ENCODE peak calls at places on chromosomes 12 and 14, in six cellular contexts. T, R, B, X, G and Y are unnamed samples.

GRCh38 chr12:122848471-122849351 is 13.5 kb downstream of the HIP1R start:
- DNase-seq in T (no peak), R (no peak), B (no peak), X (no peak), G (no peak), Y (no peak)

GRCh38 chr14:59190372-59190771 is 1.9 kb downstream of the DAAM1 start:
- DNase-seq in T (no peak), R (no peak), B (no peak), X (no peak), G (peak), Y (no peak)

GRCh38 chr14:68975667-68976066 is 3.4 kb downstream of the ACTN1 start:
- DNase-seq in T (no peak), R (no peak), B (peak), X (no peak), G (no peak), Y (peak)

GRCh38 chr12:122029620-122030426 is 8.1 kb downstream of the BCL7A start:
- DNase-seq in T (no peak), R (no peak), B (peak), X (peak), G (no peak), Y (peak)

GRCh38 chr12:68962855-68963455 is 30.0 kb upstream of the CPM start:
- DNase-seq in T (no peak), R (no peak), B (no peak), X (no peak), G (no peak), Y (peak)

GRCh38 chr12:100348657-100349454 is 8.0 kb upstream of the SLC17A8 start:
- DNase-seq in T (no peak), R (peak), B (peak), X (no peak), G (no peak), Y (peak)

GRCh38 chr12:83997425-83997824 is 915.2 kb downstream of the SLC6A15 start:
- DNase-seq in T (no peak), R (no peak), B (no peak), X (no peak), G (no peak), Y (no peak)

GRCh38 chr12:98901189-98901588 is 256.1 kb downstream of the APAF1 start:
- DNase-seq in T (no peak), R (no peak), B (no peak), X (no peak), G (no peak), Y (peak)

GRCh38 chr14:86935241-86935640 is 1057.7 kb downstream of the GALC start:
- DNase-seq in T (no peak), R (no peak), B (peak), X (no peak), G (no peak), Y (no peak)

GRCh38 chr14:77573964-77574363 is 42.5 kb downstream of the SPTLC2 start:
- DNase-seq in T (no peak), R (no peak), B (no peak), X (no peak), G (no peak), Y (no peak)

GRCh38 chr12:57852620-57853509 is 6.3 kb upstream of the CTDSP2 start:
- DNase-seq in T (peak), R (no peak), B (no peak), X (peak), G (peak), Y (no peak)

GRCh38 chr12:46208370-46208769 is 60.5 kb downstream of the SLC38A1 start:
- DNase-seq in T (no peak), R (no peak), B (no peak), X (no peak), G (no peak), Y (no peak)

GRCh38 chr12:81245918-81246611 is 168.2 kb downstream of the ACSS3 start:
- DNase-seq in T (no peak), R (no peak), B (no peak), X (no peak), G (no peak), Y (no peak)

GRCh38 chr12:96986883-96987523 is 79.9 kb downstream of the NEDD1 start:
- DNase-seq in T (no peak), R (peak), B (no peak), X (no peak), G (peak), Y (peak)
- TF ChIP-seq CTCF in T (peak), R (peak), B (peak), X (no peak), G (peak), Y (peak)

GRCh38 chr14:63727736-63728728 is at the start of gene SGPP1:
- DNase-seq in T (peak), R (peak), B (peak), X (peak), G (peak), Y (peak)
- TF ChIP-seq CTCF in T (peak), R (peak), B (no peak), X (peak), G (peak), Y (peak)

DNA sequence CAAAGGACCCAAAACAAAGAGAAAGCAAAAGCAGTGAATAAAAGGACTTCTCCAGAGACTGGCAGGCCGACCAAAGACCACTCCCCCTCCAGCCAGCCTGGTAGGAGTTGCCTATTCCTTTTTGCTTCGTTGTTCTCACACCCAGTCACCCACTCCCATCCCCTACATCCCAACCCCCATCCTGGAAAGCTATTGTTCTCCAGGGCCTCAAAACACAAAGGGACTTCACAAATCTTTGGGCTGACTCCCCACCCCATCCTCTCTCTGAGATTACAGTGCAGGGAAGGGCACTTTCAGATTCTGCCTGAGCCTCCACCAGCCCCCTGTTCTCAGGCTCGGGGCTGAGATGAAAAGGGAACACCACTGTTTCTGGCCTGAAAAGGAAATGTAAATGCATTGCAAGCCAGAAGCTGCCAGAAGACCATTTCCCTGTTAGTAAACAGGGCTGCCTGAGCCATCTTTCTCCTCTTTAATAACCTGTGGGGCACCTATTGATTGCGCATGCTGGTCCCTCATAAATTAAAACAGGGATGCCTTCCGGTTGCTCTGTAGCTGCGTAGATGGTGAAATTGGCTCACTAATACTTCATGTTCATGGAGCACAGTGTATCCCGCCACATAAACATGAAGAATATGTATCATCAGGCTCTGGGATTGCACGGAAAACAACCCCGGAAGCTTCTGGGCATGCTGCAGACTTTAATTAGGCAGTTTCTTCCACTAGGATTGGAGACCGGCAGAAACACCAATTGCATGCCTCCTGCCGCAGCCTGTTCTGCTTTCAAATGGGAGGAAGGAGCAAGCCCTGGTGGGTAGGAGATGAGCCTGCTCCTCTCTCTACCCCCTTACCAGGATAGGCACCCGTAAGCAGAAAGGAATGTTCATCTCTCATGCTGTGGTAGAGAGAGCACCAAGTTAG is 130.3 kb upstream of the FUT8 start:
- DNase-seq in T (no peak), R (peak), B (peak), X (no peak), G (peak), Y (no peak)
- TF ChIP-seq CTCF in T (no peak), R (no peak), B (no peak), X (no peak), G (no peak), Y (no peak)

GRCh38 chr14:99441157-99441870 is 39.3 kb downstream of the SETD3 start:
- DNase-seq in T (no peak), R (no peak), B (no peak), X (no peak), G (no peak), Y (no peak)
- TF ChIP-seq CTCF in T (no peak), R (no peak), B (no peak), X (no peak), G (peak), Y (no peak)